ENCODE peak calls at places on chromosomes 4 and X, in ten cellular contexts. One of them, this sample, is unnamed.

GRCh38 chr4:89307446-89308160 is at the start of gene GPRIN3:
- DNase-seq in lower lobe of right lung: peak
- DNase-seq in right cardiac atrium: peak
- DNase-seq in uterus: peak
- DNase-seq in cardiac muscle cell: peak
- DNase-seq in ascending aorta: peak
- DNase-seq in upper lobe of right lung: peak
- DNase-seq in GM23248: peak
- DNase-seq in brain microvascular endothelial cell: peak
- DNase-seq in Panc1: no peak
- DNase-seq in this sample: peak

GRCh38 chrX:71671043-71671829 is 3.9 kb downstream of the LOC101059915 start:
- DNase-seq in ascending aorta: no peak
- DNase-seq in right cardiac atrium: no peak
- DNase-seq in brain microvascular endothelial cell: no peak
- DNase-seq in upper lobe of right lung: peak
- DNase-seq in lower lobe of right lung: no peak
- DNase-seq in GM23248: no peak
- DNase-seq in uterus: no peak
- DNase-seq in cardiac muscle cell: no peak
- DNase-seq in Panc1: no peak
- DNase-seq in this sample: no peak

GRCh38 chrX:108437789-108438623 is at the start of gene COL4A6:
- DNase-seq in brain microvascular endothelial cell: peak
- DNase-seq in right cardiac atrium: peak
- DNase-seq in cardiac muscle cell: peak
- DNase-seq in lower lobe of right lung: peak
- DNase-seq in GM23248: peak
- DNase-seq in ascending aorta: no peak
- DNase-seq in upper lobe of right lung: peak
- DNase-seq in uterus: peak
- DNase-seq in Panc1: no peak
- DNase-seq in this sample: no peak

GRCh38 chrX:3697701-3698279 is 15.7 kb downstream of the PRKX start:
- DNase-seq in uterus: no peak
- DNase-seq in ascending aorta: peak
- DNase-seq in GM23248: peak
- DNase-seq in brain microvascular endothelial cell: peak
- DNase-seq in upper lobe of right lung: no peak
- DNase-seq in cardiac muscle cell: peak
- DNase-seq in Panc1: no peak
- DNase-seq in right cardiac atrium: peak
- DNase-seq in lower lobe of right lung: no peak
- DNase-seq in this sample: peak

GRCh38 chrX:17738002-17738713 is 865 bp downstream of the SCML1 start:
- DNase-seq in brain microvascular endothelial cell: peak
- DNase-seq in lower lobe of right lung: peak
- DNase-seq in GM23248: peak
- DNase-seq in cardiac muscle cell: peak
- DNase-seq in right cardiac atrium: peak
- DNase-seq in upper lobe of right lung: peak
- DNase-seq in Panc1: no peak
- DNase-seq in uterus: peak
- DNase-seq in ascending aorta: peak
- DNase-seq in this sample: peak

GRCh38 chrX:148380614-148381561 is 119.5 kb upstream of the AFF2 start:
- DNase-seq in Panc1: no peak
- DNase-seq in ascending aorta: no peak
- DNase-seq in brain microvascular endothelial cell: no peak
- DNase-seq in GM23248: peak
- DNase-seq in upper lobe of right lung: no peak
- DNase-seq in lower lobe of right lung: no peak
- DNase-seq in right cardiac atrium: no peak
- DNase-seq in cardiac muscle cell: no peak
- DNase-seq in uterus: no peak
- DNase-seq in this sample: no peak

GRCh38 chr4:47535567-47536147 is 50.6 kb downstream of the ATP10D start:
- DNase-seq in right cardiac atrium: no peak
- DNase-seq in lower lobe of right lung: no peak
- DNase-seq in cardiac muscle cell: no peak
- DNase-seq in brain microvascular endothelial cell: no peak
- DNase-seq in upper lobe of right lung: no peak
- DNase-seq in ascending aorta: no peak
- DNase-seq in uterus: no peak
- DNase-seq in Panc1: no peak
- DNase-seq in GM23248: no peak
- DNase-seq in this sample: no peak

GRCh38 chr4:74671074-74671698 is 123.1 kb downstream of the BTC start:
- DNase-seq in uterus: no peak
- DNase-seq in cardiac muscle cell: peak
- DNase-seq in right cardiac atrium: peak
- DNase-seq in GM23248: peak
- DNase-seq in Panc1: no peak
- DNase-seq in ascending aorta: no peak
- DNase-seq in lower lobe of right lung: no peak
- DNase-seq in brain microvascular endothelial cell: peak
- DNase-seq in upper lobe of right lung: no peak
- DNase-seq in this sample: peak

GRCh38 chr4:25370242-25370641 is 6.8 kb upstream of the ANAPC4 start:
- DNase-seq in right cardiac atrium: no peak
- DNase-seq in GM23248: no peak
- DNase-seq in cardiac muscle cell: no peak
- DNase-seq in Panc1: no peak
- DNase-seq in lower lobe of right lung: no peak
- DNase-seq in brain microvascular endothelial cell: no peak
- DNase-seq in ascending aorta: no peak
- DNase-seq in uterus: no peak
- DNase-seq in upper lobe of right lung: no peak
- DNase-seq in this sample: no peak

GRCh38 chr4:83556006-83556712 is 20.3 kb downstream of the GPAT3 start:
- DNase-seq in uterus: no peak
- DNase-seq in upper lobe of right lung: no peak
- DNase-seq in right cardiac atrium: no peak
- DNase-seq in Panc1: no peak
- DNase-seq in brain microvascular endothelial cell: no peak
- DNase-seq in GM23248: no peak
- DNase-seq in cardiac muscle cell: no peak
- DNase-seq in lower lobe of right lung: no peak
- DNase-seq in ascending aorta: no peak
- DNase-seq in this sample: no peak

DNA sequence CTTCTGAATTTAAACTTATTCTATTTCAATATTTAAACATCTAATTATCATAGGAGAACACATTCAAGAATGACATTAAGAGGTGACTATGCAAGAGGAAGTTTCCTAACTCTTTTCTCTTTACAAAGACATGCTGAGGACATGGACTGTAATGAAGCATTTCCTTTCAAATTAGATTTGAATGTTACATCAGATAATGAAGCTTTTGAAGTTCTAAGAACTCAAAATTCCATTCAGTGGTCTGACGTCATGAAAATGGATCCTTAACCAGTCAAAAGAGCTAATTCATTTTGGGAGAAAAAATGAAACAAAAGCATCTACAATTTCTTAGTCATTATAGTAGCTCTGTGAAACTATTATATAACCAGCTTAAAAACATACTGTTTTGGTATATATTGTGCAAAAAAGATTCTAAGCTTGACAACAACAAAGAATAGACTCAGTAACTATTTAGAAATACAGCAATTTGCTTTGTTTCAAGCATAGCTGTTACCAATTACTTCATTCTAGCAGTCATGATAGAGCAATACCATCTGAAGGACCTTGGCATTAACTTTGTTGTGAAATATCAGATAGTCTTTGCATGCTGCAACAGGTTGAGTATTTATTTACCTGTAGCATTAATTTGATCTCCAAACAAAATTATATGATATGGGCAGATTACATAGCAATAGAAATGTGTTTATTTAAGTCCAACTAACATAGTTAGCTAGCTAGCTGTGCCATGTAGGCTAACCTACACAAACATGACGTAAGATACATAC is 13.7 kb upstream of the DTHD1 start:
- DNase-seq in upper lobe of right lung: no peak
- DNase-seq in lower lobe of right lung: no peak
- DNase-seq in GM23248: no peak
- DNase-seq in Panc1: no peak
- DNase-seq in right cardiac atrium: no peak
- DNase-seq in uterus: no peak
- DNase-seq in brain microvascular endothelial cell: no peak
- DNase-seq in ascending aorta: no peak
- DNase-seq in cardiac muscle cell: no peak
- DNase-seq in this sample: no peak
- H3K27ac ChIP-seq in upper lobe of right lung: no peak
- H3K27ac ChIP-seq in lower lobe of right lung: no peak
- H3K27ac ChIP-seq in GM23248: no peak
- H3K27ac ChIP-seq in Panc1: no peak
- H3K27ac ChIP-seq in right cardiac atrium: no peak
- H3K27ac ChIP-seq in uterus: no peak
- H3K27ac ChIP-seq in brain microvascular endothelial cell: no peak
- H3K27ac ChIP-seq in ascending aorta: no peak
- H3K27ac ChIP-seq in cardiac muscle cell: no peak
- H3K27ac ChIP-seq in this sample: peak

GRCh38 chr4:136873555-136873954 is 658.7 kb downstream of the PCDH18 start:
- DNase-seq in GM23248: no peak
- DNase-seq in brain microvascular endothelial cell: no peak
- DNase-seq in Panc1: no peak
- DNase-seq in lower lobe of right lung: no peak
- DNase-seq in right cardiac atrium: no peak
- DNase-seq in upper lobe of right lung: no peak
- DNase-seq in ascending aorta: no peak
- DNase-seq in cardiac muscle cell: no peak
- DNase-seq in uterus: no peak
- DNase-seq in this sample: no peak
- H3K4me3 ChIP-seq in GM23248: no peak
- H3K4me3 ChIP-seq in brain microvascular endothelial cell: no peak
- H3K4me3 ChIP-seq in Panc1: no peak
- H3K4me3 ChIP-seq in lower lobe of right lung: no peak
- H3K4me3 ChIP-seq in right cardiac atrium: no peak
- H3K4me3 ChIP-seq in upper lobe of right lung: no peak
- H3K4me3 ChIP-seq in ascending aorta: no peak
- H3K4me3 ChIP-seq in cardiac muscle cell: no peak
- H3K4me3 ChIP-seq in uterus: no peak
- H3K4me3 ChIP-seq in this sample: no peak

GRCh38 chrX:134673123-134673522 is 14.9 kb upstream of the PLAC1 start:
- DNase-seq in cardiac muscle cell: no peak
- DNase-seq in brain microvascular endothelial cell: no peak
- DNase-seq in upper lobe of right lung: no peak
- DNase-seq in Panc1: no peak
- DNase-seq in ascending aorta: no peak
- DNase-seq in uterus: no peak
- DNase-seq in right cardiac atrium: no peak
- DNase-seq in lower lobe of right lung: no peak
- DNase-seq in GM23248: no peak
- DNase-seq in this sample: no peak

GRCh38 chrX:134672101-134672500 is 13.8 kb upstream of the PLAC1 start:
- DNase-seq in uterus: no peak
- DNase-seq in Panc1: no peak
- DNase-seq in lower lobe of right lung: no peak
- DNase-seq in brain microvascular endothelial cell: no peak
- DNase-seq in ascending aorta: no peak
- DNase-seq in upper lobe of right lung: no peak
- DNase-seq in right cardiac atrium: no peak
- DNase-seq in GM23248: no peak
- DNase-seq in cardiac muscle cell: no peak
- DNase-seq in this sample: no peak

GRCh38 chrX:134671207-134671750 is 13.0 kb upstream of the PLAC1 start:
- DNase-seq in upper lobe of right lung: no peak
- DNase-seq in cardiac muscle cell: no peak
- DNase-seq in lower lobe of right lung: no peak
- DNase-seq in uterus: no peak
- DNase-seq in Panc1: no peak
- DNase-seq in GM23248: no peak
- DNase-seq in ascending aorta: no peak
- DNase-seq in brain microvascular endothelial cell: no peak
- DNase-seq in right cardiac atrium: no peak
- DNase-seq in this sample: no peak

GRCh38 chrX:134669378-134670098 is 11.3 kb upstream of the PLAC1 start:
- DNase-seq in ascending aorta: no peak
- DNase-seq in upper lobe of right lung: peak
- DNase-seq in GM23248: peak
- DNase-seq in Panc1: no peak
- DNase-seq in lower lobe of right lung: peak
- DNase-seq in brain microvascular endothelial cell: peak
- DNase-seq in uterus: peak
- DNase-seq in cardiac muscle cell: peak
- DNase-seq in right cardiac atrium: no peak
- DNase-seq in this sample: no peak

DNA sequence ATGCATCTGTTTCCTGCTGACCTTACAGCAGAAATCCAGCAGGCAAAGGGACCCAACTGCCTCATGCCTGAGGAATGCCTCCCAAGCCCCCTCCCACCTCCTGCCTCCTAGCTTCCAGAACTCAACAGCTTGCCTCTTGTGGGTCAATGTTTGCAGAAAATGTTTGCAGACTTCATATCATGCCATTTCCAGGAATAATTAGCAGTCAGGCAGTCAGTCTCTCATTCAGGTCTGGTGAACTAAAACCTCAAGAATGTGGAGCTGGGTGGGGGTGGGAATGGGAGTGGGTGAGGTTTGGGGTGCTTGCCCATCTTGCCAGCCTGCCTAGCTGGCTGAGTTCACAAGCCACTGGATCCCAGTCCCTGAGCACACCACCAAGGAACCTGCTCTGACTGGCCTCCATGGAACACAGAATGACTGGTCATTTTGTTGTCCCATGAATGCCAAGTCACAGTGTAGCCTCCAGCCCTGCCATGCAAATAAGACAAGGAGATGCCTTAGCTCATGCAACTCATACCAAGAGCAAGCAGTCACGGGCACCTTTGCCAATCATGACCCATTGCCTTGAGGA is 12.1 kb upstream of the PLAC1 start:
- DNase-seq in lower lobe of right lung: peak
- DNase-seq in ascending aorta: peak
- DNase-seq in upper lobe of right lung: peak
- DNase-seq in GM23248: peak
- DNase-seq in right cardiac atrium: no peak
- DNase-seq in uterus: no peak
- DNase-seq in Panc1: peak
- DNase-seq in brain microvascular endothelial cell: peak
- DNase-seq in cardiac muscle cell: peak
- DNase-seq in this sample: no peak
- H3K27ac ChIP-seq in lower lobe of right lung: no peak
- H3K27ac ChIP-seq in ascending aorta: peak
- H3K27ac ChIP-seq in upper lobe of right lung: peak
- H3K27ac ChIP-seq in GM23248: peak
- H3K27ac ChIP-seq in right cardiac atrium: no peak
- H3K27ac ChIP-seq in uterus: no peak
- H3K27ac ChIP-seq in Panc1: no peak
- H3K27ac ChIP-seq in brain microvascular endothelial cell: peak
- H3K27ac ChIP-seq in cardiac muscle cell: no peak
- H3K27ac ChIP-seq in this sample: no peak

GRCh38 chrX:135737361-135738071 is 24.1 kb downstream of the CT45A1 start:
- DNase-seq in brain microvascular endothelial cell: no peak
- DNase-seq in upper lobe of right lung: no peak
- DNase-seq in lower lobe of right lung: no peak
- DNase-seq in uterus: no peak
- DNase-seq in ascending aorta: no peak
- DNase-seq in cardiac muscle cell: peak
- DNase-seq in Panc1: no peak
- DNase-seq in GM23248: peak
- DNase-seq in right cardiac atrium: no peak
- DNase-seq in this sample: no peak

GRCh38 chrX:135741192-135741715 is 26.7 kb downstream of the CT45A3 start:
- DNase-seq in GM23248: no peak
- DNase-seq in ascending aorta: no peak
- DNase-seq in right cardiac atrium: peak
- DNase-seq in brain microvascular endothelial cell: no peak
- DNase-seq in upper lobe of right lung: no peak
- DNase-seq in Panc1: no peak
- DNase-seq in cardiac muscle cell: no peak
- DNase-seq in lower lobe of right lung: no peak
- DNase-seq in uterus: no peak
- DNase-seq in this sample: no peak

GRCh38 chrX:135740683-135741149 is 27.3 kb downstream of the CT45A3 start:
- DNase-seq in cardiac muscle cell: peak
- DNase-seq in GM23248: peak
- DNase-seq in right cardiac atrium: peak
- DNase-seq in ascending aorta: no peak
- DNase-seq in lower lobe of right lung: no peak
- DNase-seq in upper lobe of right lung: no peak
- DNase-seq in Panc1: no peak
- DNase-seq in brain microvascular endothelial cell: no peak
- DNase-seq in uterus: no peak
- DNase-seq in this sample: no peak
- H3K4me3 ChIP-seq in cardiac muscle cell: no peak
- H3K4me3 ChIP-seq in GM23248: no peak
- H3K4me3 ChIP-seq in right cardiac atrium: no peak
- H3K4me3 ChIP-seq in ascending aorta: no peak
- H3K4me3 ChIP-seq in lower lobe of right lung: no peak
- H3K4me3 ChIP-seq in upper lobe of right lung: no peak
- H3K4me3 ChIP-seq in Panc1: no peak
- H3K4me3 ChIP-seq in brain microvascular endothelial cell: no peak
- H3K4me3 ChIP-seq in uterus: no peak
- H3K4me3 ChIP-seq in this sample: no peak